ENCODE peak calls at places on chromosome 17, in four cellular contexts. K, H, Q and P are unnamed samples.

GRCh38 chr17:58507123-58507634 is 7.3 kb downstream of the MTMR4 start:
- DNase-seq in K (no peak), H (no peak), Q (no peak), P (no peak)

GRCh38 chr17:2087597-2088211 is 32.8 kb downstream of the HIC1 start:
- DNase-seq in K (peak), H (no peak), Q (peak), P (no peak)

GRCh38 chr17:74686761-74687160 is 26.0 kb downstream of the CD300LF start:
- DNase-seq in K (no peak), H (peak), Q (no peak), P (no peak)

GRCh38 chr17:62653831-62654829 is 26.7 kb downstream of the MRC2 start:
- DNase-seq in K (peak), H (no peak), Q (peak), P (no peak)

GRCh38 chr17:73710095-73710592 is 65.9 kb upstream of the SDK2 start:
- DNase-seq in K (peak), H (peak), Q (peak), P (no peak)

GRCh38 chr17:16272111-16272510 is 55.1 kb downstream of the PIGL start:
- DNase-seq in K (no peak), H (no peak), Q (no peak), P (no peak)

GRCh38 chr17:45307290-45308015 is 9.4 kb downstream of the MAP3K14 start:
- DNase-seq in K (peak), H (peak), Q (no peak), P (no peak)

GRCh38 chr17:12853921-12854320 is 64.6 kb downstream of the ARHGAP44 start:
- DNase-seq in K (no peak), H (no peak), Q (no peak), P (no peak)

GRCh38 chr17:82737981-82738877 is 2.8 kb downstream of the FN3K start:
- DNase-seq in K (peak), H (no peak), Q (peak), P (no peak)

GRCh38 chr17:75632863-75633483 is at the start of gene SMIM5:
- DNase-seq in K (peak), H (peak), Q (peak), P (peak)

GRCh38 chr17:53818894-53819293 is 3.8 kb upstream of the KIF2B start:
- DNase-seq in K (no peak), H (no peak), Q (no peak), P (no peak)

GRCh38 chr17:47997595-47997994 is 26.7 kb downstream of the CDK5RAP3 start:
- DNase-seq in K (no peak), H (no peak), Q (no peak), P (no peak)

GRCh38 chr17:48002208-48002919 is 31.5 kb downstream of the CDK5RAP3 start:
- DNase-seq in K (peak), H (peak), Q (peak), P (peak)

GRCh38 chr17:48001187-48001586 is 30.3 kb downstream of the CDK5RAP3 start:
- DNase-seq in K (peak), H (no peak), Q (no peak), P (no peak)

GRCh38 chr17:47998044-47998443 is 27.1 kb downstream of the CDK5RAP3 start:
- DNase-seq in K (no peak), H (no peak), Q (no peak), P (no peak)

DNA sequence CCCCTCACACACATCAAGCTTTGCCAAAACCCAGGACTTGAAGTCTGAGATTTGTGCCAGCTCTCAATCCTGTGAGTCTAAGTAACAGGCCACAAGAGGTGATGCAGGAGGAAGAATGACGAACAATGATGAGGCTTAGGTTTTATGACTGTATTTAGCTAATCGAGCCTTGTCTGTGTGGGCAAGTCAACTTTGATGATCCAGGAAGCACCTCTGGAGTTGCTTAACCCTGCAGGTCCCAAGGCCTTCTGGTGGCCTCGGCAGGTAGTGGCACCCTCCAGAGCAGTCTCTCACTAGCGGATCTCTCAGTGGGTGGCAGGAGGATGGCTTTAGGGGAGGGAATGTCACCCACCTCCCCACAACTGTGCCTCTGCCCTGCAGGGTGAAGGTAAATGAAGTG is 28.7 kb downstream of the CDK5RAP3 start:
- DNase-seq in K (peak), H (peak), Q (no peak), P (no peak)
- H2AFZ ChIP-seq in K (no peak), H (no peak), Q (peak), P (no peak)

DNA sequence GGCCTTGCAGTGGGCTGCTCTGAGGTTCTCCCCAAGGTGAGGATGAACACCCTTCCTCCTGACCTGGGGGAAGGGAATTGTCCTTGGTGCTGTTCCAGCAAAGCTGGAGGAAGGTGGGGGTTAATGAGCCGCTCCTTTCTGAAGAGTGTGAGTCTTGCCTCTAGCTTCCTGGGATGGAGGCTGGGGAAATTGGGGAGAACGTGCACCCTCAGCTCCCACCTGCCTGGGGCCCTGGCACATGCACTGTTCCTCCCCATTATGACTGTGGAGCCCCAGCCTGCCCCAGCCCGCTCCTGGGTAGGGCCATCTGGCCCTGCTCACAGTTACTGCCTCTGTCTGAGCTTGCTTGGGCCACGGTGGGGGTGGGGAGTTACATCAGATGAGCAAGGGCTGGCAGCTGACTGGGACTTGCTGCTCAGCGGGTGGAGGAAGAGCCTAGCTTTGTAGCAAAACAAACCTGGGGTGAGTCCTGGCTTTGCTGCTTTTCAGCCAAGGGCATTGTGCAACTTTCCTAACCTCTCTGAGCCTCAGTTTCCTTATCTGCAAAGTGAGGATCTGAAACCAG is 11.1 kb downstream of the TNS4 start:
- DNase-seq in K (peak), H (peak), Q (peak), P (peak)
- H2AFZ ChIP-seq in K (no peak), H (no peak), Q (peak), P (no peak)

GRCh38 chr17:80811181-80812105 is 180.2 kb upstream of the CHMP6 start:
- DNase-seq in K (no peak), H (no peak), Q (no peak), P (no peak)
- H2AFZ ChIP-seq in K (no peak), H (no peak), Q (no peak), P (no peak)

DNA sequence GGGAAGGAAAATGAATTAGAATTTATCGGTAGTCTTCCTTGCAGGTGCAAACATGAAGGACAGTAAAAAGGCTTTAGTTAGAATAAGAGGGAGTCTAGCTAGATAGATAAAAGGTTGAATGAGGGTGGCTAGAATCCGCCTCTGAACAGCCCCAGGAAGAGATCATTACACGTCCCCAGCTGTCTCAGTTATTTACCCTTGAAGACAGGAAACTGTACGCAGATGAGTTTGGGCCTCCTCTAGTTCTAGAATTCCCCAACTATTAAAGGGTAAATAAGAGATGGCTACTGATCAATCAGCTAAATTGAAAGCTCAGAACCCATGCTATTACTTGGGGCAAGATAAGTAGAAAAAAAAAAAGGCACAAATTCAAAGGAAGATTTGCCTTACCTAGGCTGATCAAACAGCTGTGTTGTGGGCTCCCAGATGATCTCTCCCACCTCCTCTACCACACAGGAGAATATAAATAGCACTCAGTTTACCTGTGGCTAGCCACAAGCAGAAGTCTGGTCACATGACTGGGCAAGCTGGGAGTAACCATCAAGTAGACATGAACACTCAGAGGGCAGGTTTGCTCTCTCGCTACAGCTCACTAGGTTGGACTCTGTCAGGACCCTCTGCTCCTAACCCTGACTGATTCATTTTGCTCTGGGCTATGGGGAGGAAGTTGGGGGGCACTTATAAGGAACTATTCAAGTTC is 17.0 kb downstream of the FAM117A start:
- DNase-seq in K (no peak), H (no peak), Q (no peak), P (no peak)
- H2AFZ ChIP-seq in K (no peak), H (no peak), Q (no peak), P (no peak)

GRCh38 chr17:77370536-77370935 is 229.8 kb downstream of the SEC14L1 start:
- DNase-seq in K (no peak), H (no peak), Q (no peak), P (no peak)

GRCh38 chr17:77373298-77374169 is 232.8 kb downstream of the SEC14L1 start:
- DNase-seq in K (no peak), H (no peak), Q (no peak), P (no peak)

GRCh38 chr17:77372444-77373297 is 231.9 kb downstream of the SEC14L1 start:
- DNase-seq in K (peak), H (no peak), Q (peak), P (no peak)

GRCh38 chr17:77371117-77371887 is 230.5 kb downstream of the SEC14L1 start:
- DNase-seq in K (peak), H (no peak), Q (no peak), P (no peak)

DNA sequence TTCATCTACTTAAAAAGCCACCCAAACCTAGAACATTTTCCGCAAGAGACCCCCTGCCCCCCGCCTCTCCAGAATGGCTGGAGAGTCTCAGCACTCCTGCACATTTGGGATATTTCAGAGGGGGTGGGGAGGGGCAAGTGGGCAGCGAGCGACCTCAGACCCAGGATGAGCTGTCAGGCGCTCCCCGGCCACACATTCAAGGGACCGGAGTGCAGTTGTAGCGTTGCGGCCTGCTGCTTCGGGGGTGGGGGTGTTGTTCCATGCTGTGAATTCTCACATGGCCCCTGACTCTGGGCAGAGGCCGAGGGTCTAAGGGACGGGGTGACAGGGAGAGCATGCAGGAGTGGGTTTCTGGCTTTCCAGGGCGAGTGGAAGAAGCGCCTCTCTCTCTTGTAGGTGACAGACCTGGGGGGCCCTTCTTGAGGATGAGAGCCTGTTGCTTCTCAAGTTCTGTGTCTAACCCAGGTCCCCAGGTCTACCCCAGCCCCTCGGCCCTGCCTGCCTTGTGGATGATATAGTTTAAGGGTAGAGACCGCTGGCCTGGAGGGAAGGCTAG is 231.2 kb downstream of the SEC14L1 start:
- DNase-seq in K (no peak), H (no peak), Q (no peak), P (no peak)
- H2AFZ ChIP-seq in K (no peak), H (no peak), Q (peak), P (no peak)

DNA sequence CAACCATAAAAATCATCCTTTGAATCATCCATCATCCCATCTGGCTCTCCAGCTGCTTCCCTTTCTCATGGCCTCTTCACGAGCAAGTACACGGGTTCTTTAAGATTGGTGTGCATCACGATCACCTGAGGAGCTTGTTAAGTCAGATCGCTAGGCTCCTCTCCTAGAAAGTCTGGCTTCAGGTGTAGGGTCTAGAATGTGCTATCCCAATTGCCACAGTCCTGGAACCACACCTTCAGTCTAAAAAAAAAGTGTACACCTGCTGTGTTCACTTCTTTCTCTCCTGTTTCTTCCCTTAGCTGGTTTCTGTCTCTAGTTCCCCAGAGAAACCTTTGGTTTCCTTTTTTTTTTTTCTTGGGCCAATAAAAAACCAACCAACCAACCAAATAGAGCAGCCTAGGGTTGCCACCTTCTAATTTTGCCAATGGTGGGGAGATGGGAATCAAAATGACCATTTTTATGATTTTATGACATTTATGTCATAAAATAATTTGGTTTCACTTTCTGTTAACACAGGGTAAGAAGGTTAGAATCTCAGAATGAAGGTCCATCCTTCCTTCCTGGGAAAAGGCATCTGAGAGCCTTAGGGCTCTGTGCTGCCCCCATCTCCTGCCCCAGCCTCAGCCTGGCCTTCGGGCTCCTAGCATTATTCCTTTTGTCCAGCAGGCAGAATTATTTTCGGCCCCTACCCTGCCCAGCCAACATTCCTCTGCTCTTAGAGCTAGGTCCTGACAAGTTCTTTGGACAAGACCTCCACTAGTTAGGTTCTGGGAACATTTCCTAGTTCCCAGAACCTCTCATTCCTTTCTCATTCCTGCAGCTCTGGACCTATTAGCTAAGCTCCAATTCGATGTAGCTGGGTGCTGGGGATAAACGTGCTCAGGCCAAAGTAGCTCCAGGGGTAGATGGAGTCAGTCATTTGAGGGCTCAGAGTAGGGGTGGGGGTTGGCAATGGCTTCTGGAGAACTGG is 1.9 kb upstream of the GGT6 start:
- DNase-seq in K (peak), H (no peak), Q (no peak), P (no peak)
- H2AFZ ChIP-seq in K (peak), H (no peak), Q (no peak), P (no peak)

GRCh38 chr17:48392836-48393235 is 37.2 kb downstream of the SKAP1 start:
- DNase-seq in K (no peak), H (no peak), Q (no peak), P (no peak)
- H2AFZ ChIP-seq in K (no peak), H (no peak), Q (peak), P (no peak)

GRCh38 chr17:35243459-35244204 is 760 bp downstream of the SLFN5 start:
- DNase-seq in K (peak), H (peak), Q (no peak), P (peak)
- H2AFZ ChIP-seq in K (no peak), H (peak), Q (peak), P (peak)

DNA sequence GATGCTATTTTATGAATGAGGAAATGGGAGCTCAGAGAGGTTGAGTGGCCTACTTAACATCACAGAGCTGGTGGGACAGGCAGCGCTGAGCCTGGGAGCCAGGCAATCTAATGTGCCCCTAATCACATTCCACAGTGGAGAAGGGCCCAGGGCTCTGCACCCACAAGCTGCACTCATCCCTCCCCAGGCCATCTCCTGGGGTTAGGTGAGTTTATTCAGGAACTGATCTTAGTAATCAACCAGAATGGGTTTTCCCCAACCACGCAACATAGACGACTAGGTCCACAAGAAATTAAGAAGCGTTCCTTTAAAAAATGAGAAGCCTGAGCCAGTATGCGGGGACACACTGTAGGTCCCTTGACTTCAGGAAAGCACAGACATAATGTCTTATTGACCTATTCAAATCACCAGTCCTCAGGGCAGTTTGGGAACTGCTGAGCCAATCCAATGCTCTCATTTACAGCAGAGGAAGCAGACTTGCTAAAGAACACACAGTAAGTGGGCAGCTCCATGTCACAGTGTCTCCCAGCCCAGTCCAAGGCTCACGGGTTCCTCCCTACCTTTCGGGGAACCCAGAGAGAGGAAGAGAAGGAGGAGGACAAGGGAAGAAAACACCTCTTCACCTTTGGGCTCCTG is 2.3 kb downstream of the MPP3 start:
- DNase-seq in K (no peak), H (no peak), Q (no peak), P (no peak)
- H2AFZ ChIP-seq in K (no peak), H (no peak), Q (no peak), P (no peak)

GRCh38 chr17:8410882-8411238 is 13.2 kb upstream of the RNF222 start:
- DNase-seq in K (no peak), H (no peak), Q (no peak), P (no peak)

GRCh38 chr17:8408371-8408770 is 10.7 kb upstream of the RNF222 start:
- DNase-seq in K (no peak), H (peak), Q (no peak), P (peak)

GRCh38 chr17:8413321-8413720 is 15.7 kb upstream of the RNF222 start:
- DNase-seq in K (no peak), H (no peak), Q (no peak), P (no peak)

GRCh38 chr17:8412089-8412488 is 14.5 kb upstream of the RNF222 start:
- DNase-seq in K (no peak), H (no peak), Q (peak), P (no peak)

GRCh38 chr17:8409966-8410881 is 12.6 kb upstream of the RNF222 start:
- DNase-seq in K (peak), H (peak), Q (peak), P (peak)
- H2AFZ ChIP-seq in K (no peak), H (peak), Q (peak), P (no peak)